ENCODE peak calls at places on chromosomes 1 and 21, in seven cellular contexts. One of them, this sample, is unnamed.

GRCh38 chr1:1074631-1075147 is 583 bp upstream of the RNF223 start:
- DNase-seq in activated T-cell treated with anti-CD3 and anti-CD28 coated beads for 48 hours: no peak
- DNase-seq in anterior cingulate cortex: no peak
- DNase-seq in memory B cell: no peak
- DNase-seq in Jurkat, Clone E6-1: no peak
- DNase-seq in SW480: no peak
- DNase-seq in DMS153: no peak
- DNase-seq in this sample: peak

GRCh38 chr1:71660417-71660816 is 579.6 kb upstream of the ZRANB2 start:
- DNase-seq in activated T-cell treated with anti-CD3 and anti-CD28 coated beads for 48 hours: no peak
- DNase-seq in anterior cingulate cortex: no peak
- DNase-seq in memory B cell: no peak
- DNase-seq in Jurkat, Clone E6-1: no peak
- DNase-seq in SW480: no peak
- DNase-seq in DMS153: no peak
- DNase-seq in this sample: no peak

GRCh38 chr1:24203404-24203803 is 16.3 kb upstream of the IFNLR1 start:
- DNase-seq in activated T-cell treated with anti-CD3 and anti-CD28 coated beads for 48 hours: no peak
- DNase-seq in anterior cingulate cortex: no peak
- DNase-seq in memory B cell: peak
- DNase-seq in Jurkat, Clone E6-1: no peak
- DNase-seq in SW480: peak
- DNase-seq in DMS153: no peak
- DNase-seq in this sample: no peak

GRCh38 chr1:84415386-84415785 is 17.1 kb downstream of the DNASE2B start:
- DNase-seq in activated T-cell treated with anti-CD3 and anti-CD28 coated beads for 48 hours: no peak
- DNase-seq in anterior cingulate cortex: no peak
- DNase-seq in memory B cell: no peak
- DNase-seq in Jurkat, Clone E6-1: no peak
- DNase-seq in SW480: no peak
- DNase-seq in DMS153: no peak
- DNase-seq in this sample: no peak

GRCh38 chr1:151428068-151428467 is 28.7 kb downstream of the PSMB4 start:
- DNase-seq in activated T-cell treated with anti-CD3 and anti-CD28 coated beads for 48 hours: no peak
- DNase-seq in anterior cingulate cortex: no peak
- DNase-seq in memory B cell: no peak
- DNase-seq in Jurkat, Clone E6-1: no peak
- DNase-seq in SW480: no peak
- DNase-seq in DMS153: no peak
- DNase-seq in this sample: no peak

GRCh38 chr1:108878678-108879077 is 1.9 kb downstream of the GPSM2 start:
- DNase-seq in activated T-cell treated with anti-CD3 and anti-CD28 coated beads for 48 hours: no peak
- DNase-seq in anterior cingulate cortex: no peak
- DNase-seq in memory B cell: no peak
- DNase-seq in Jurkat, Clone E6-1: no peak
- DNase-seq in SW480: peak
- DNase-seq in DMS153: no peak
- DNase-seq in this sample: no peak

GRCh38 chr1:175080030-175080429 is 12.4 kb downstream of the TNN start:
- DNase-seq in activated T-cell treated with anti-CD3 and anti-CD28 coated beads for 48 hours: no peak
- DNase-seq in anterior cingulate cortex: no peak
- DNase-seq in memory B cell: no peak
- DNase-seq in Jurkat, Clone E6-1: no peak
- DNase-seq in SW480: no peak
- DNase-seq in DMS153: no peak
- DNase-seq in this sample: no peak

GRCh38 chr1:200556005-200556404 is 64.5 kb downstream of the KIF14 start:
- DNase-seq in activated T-cell treated with anti-CD3 and anti-CD28 coated beads for 48 hours: no peak
- DNase-seq in anterior cingulate cortex: no peak
- DNase-seq in memory B cell: no peak
- DNase-seq in Jurkat, Clone E6-1: no peak
- DNase-seq in SW480: no peak
- DNase-seq in DMS153: no peak
- DNase-seq in this sample: no peak

GRCh38 chr1:9143250-9143649 is 14.3 kb upstream of the GPR157 start:
- DNase-seq in activated T-cell treated with anti-CD3 and anti-CD28 coated beads for 48 hours: no peak
- DNase-seq in anterior cingulate cortex: no peak
- DNase-seq in memory B cell: no peak
- DNase-seq in Jurkat, Clone E6-1: no peak
- DNase-seq in SW480: no peak
- DNase-seq in DMS153: no peak
- DNase-seq in this sample: peak

GRCh38 chr1:74463301-74463988 is 49.0 kb downstream of the LRRC53 start:
- DNase-seq in activated T-cell treated with anti-CD3 and anti-CD28 coated beads for 48 hours: no peak
- DNase-seq in anterior cingulate cortex: no peak
- DNase-seq in memory B cell: no peak
- DNase-seq in Jurkat, Clone E6-1: no peak
- DNase-seq in SW480: no peak
- DNase-seq in DMS153: no peak
- DNase-seq in this sample: no peak

GRCh38 chr1:59428828-59429227 is 131.9 kb downstream of the FGGY start:
- DNase-seq in activated T-cell treated with anti-CD3 and anti-CD28 coated beads for 48 hours: no peak
- DNase-seq in anterior cingulate cortex: no peak
- DNase-seq in memory B cell: no peak
- DNase-seq in Jurkat, Clone E6-1: no peak
- DNase-seq in SW480: no peak
- DNase-seq in DMS153: no peak
- DNase-seq in this sample: no peak

GRCh38 chr1:119097380-119097779 is 43.1 kb downstream of the WARS2 start:
- DNase-seq in activated T-cell treated with anti-CD3 and anti-CD28 coated beads for 48 hours: no peak
- DNase-seq in anterior cingulate cortex: no peak
- DNase-seq in memory B cell: no peak
- DNase-seq in Jurkat, Clone E6-1: no peak
- DNase-seq in SW480: no peak
- DNase-seq in DMS153: no peak
- DNase-seq in this sample: no peak

GRCh38 chr1:54835970-54836369 is 34.8 kb upstream of the TTC22 start:
- DNase-seq in activated T-cell treated with anti-CD3 and anti-CD28 coated beads for 48 hours: no peak
- DNase-seq in anterior cingulate cortex: no peak
- DNase-seq in memory B cell: no peak
- DNase-seq in Jurkat, Clone E6-1: no peak
- DNase-seq in SW480: no peak
- DNase-seq in DMS153: no peak
- DNase-seq in this sample: no peak

GRCh38 chr1:226644541-226645176 is 94.4 kb downstream of the ITPKB start:
- DNase-seq in activated T-cell treated with anti-CD3 and anti-CD28 coated beads for 48 hours: no peak
- DNase-seq in anterior cingulate cortex: no peak
- DNase-seq in memory B cell: no peak
- DNase-seq in Jurkat, Clone E6-1: no peak
- DNase-seq in SW480: no peak
- DNase-seq in DMS153: no peak
- DNase-seq in this sample: peak

GRCh38 chr1:108000620-108001105 is 35.7 kb upstream of the VAV3 start:
- DNase-seq in activated T-cell treated with anti-CD3 and anti-CD28 coated beads for 48 hours: no peak
- DNase-seq in anterior cingulate cortex: no peak
- DNase-seq in memory B cell: no peak
- DNase-seq in Jurkat, Clone E6-1: no peak
- DNase-seq in SW480: no peak
- DNase-seq in DMS153: peak
- DNase-seq in this sample: no peak

GRCh38 chr1:25245809-25246599 is 1.2 kb downstream of the RSRP1 start:
- DNase-seq in activated T-cell treated with anti-CD3 and anti-CD28 coated beads for 48 hours: no peak
- DNase-seq in anterior cingulate cortex: no peak
- DNase-seq in memory B cell: no peak
- DNase-seq in Jurkat, Clone E6-1: no peak
- DNase-seq in SW480: peak
- DNase-seq in DMS153: no peak
- DNase-seq in this sample: no peak

GRCh38 chr1:236489710-236490377 is 33.9 kb upstream of the LGALS8 start:
- DNase-seq in activated T-cell treated with anti-CD3 and anti-CD28 coated beads for 48 hours: no peak
- DNase-seq in anterior cingulate cortex: no peak
- DNase-seq in memory B cell: peak
- DNase-seq in Jurkat, Clone E6-1: peak
- DNase-seq in SW480: peak
- DNase-seq in DMS153: no peak
- DNase-seq in this sample: no peak

GRCh38 chr1:9413877-9414213 is 121.2 kb downstream of the SPSB1 start:
- DNase-seq in activated T-cell treated with anti-CD3 and anti-CD28 coated beads for 48 hours: no peak
- DNase-seq in anterior cingulate cortex: no peak
- DNase-seq in memory B cell: no peak
- DNase-seq in Jurkat, Clone E6-1: no peak
- DNase-seq in SW480: no peak
- DNase-seq in DMS153: no peak
- DNase-seq in this sample: peak

GRCh38 chr21:37139154-37139553 is 66.1 kb downstream of the TTC3 start:
- DNase-seq in activated T-cell treated with anti-CD3 and anti-CD28 coated beads for 48 hours: no peak
- DNase-seq in anterior cingulate cortex: no peak
- DNase-seq in memory B cell: no peak
- DNase-seq in Jurkat, Clone E6-1: no peak
- DNase-seq in SW480: no peak
- DNase-seq in DMS153: no peak
- DNase-seq in this sample: no peak

This sample was measured in aorta.